ENCODE peak calls at places on chromosomes 4 and X, in four cellular contexts. I, F, X and S are unnamed samples.

GRCh38 chr4:78002260-78002659 is 54.9 kb upstream of the FRAS1 start:
- DNase-seq in I (no peak), F (peak; percentile 26), X (no peak), S (no peak)

GRCh38 chr4:149371021-149371420 is 444.6 kb downstream of the IQCM start:
- DNase-seq in I (no peak), F (peak; percentile 70), X (peak; percentile 53), S (no peak)

GRCh38 chr4:24763631-24764302 is 31.6 kb upstream of the SOD3 start:
- DNase-seq in I (no peak), F (no peak), X (peak; percentile 39), S (peak; percentile 65)

GRCh38 chr4:40316782-40317635 is 18.1 kb upstream of the CHRNA9 start:
- DNase-seq in I (no peak), F (peak; percentile 95), X (peak; percentile 93), S (no peak)

GRCh38 chrX:287670-288069 is 6.5 kb downstream of the PLCXD1 start:
- DNase-seq in I (no peak), F (no peak), X (no peak), S (peak; percentile 2)

GRCh38 chr4:129345680-129346079 is 249.7 kb downstream of the C4orf33 start:
- DNase-seq in I (no peak), F (no peak), X (no peak), S (no peak)

GRCh38 chrX:65688403-65688881 is 21.0 kb downstream of the MSN start:
- DNase-seq in I (no peak), F (no peak), X (no peak), S (no peak)

GRCh38 chrX:24259544-24260240 is 54.2 kb downstream of the SUPT20HL2 start:
- DNase-seq in I (no peak), F (peak; percentile 75), X (peak; percentile 52), S (no peak)

GRCh38 chrX:120228187-120228908 is 22.3 kb upstream of the ZBTB33 start:
- DNase-seq in I (no peak), F (no peak), X (no peak), S (no peak)

GRCh38 chr4:72031868-72032619 is at the start of gene NPFFR2:
- DNase-seq in I (no peak), F (peak; percentile 48), X (no peak), S (no peak)

GRCh38 chr4:109658871-109659410 is 44.3 kb downstream of the CASP6 start:
- DNase-seq in I (no peak), F (no peak), X (no peak), S (no peak)

GRCh38 chr4:140250989-140251552 is 97.1 kb upstream of the MAML3 start:
- DNase-seq in I (no peak), F (no peak), X (no peak), S (peak; percentile 29)

GRCh38 chr4:94995684-94996394 is 238.1 kb downstream of the BMPR1B start:
- DNase-seq in I (no peak), F (peak; percentile 69), X (no peak), S (peak; percentile 77)

GRCh38 chr4:41656572-41657301 is 91.8 kb downstream of the PHOX2B start:
- DNase-seq in I (no peak), F (no peak), X (no peak), S (peak; percentile 14)

GRCh38 chr4:3711183-3712111 is 54.7 kb upstream of the ADRA2C start:
- DNase-seq in I (no peak), F (no peak), X (no peak), S (no peak)

GRCh38 chr4:148444296-148445070 is 2.3 kb upstream of the NR3C2 start:
- DNase-seq in I (no peak), F (no peak), X (no peak), S (peak; percentile 12)

DNA sequence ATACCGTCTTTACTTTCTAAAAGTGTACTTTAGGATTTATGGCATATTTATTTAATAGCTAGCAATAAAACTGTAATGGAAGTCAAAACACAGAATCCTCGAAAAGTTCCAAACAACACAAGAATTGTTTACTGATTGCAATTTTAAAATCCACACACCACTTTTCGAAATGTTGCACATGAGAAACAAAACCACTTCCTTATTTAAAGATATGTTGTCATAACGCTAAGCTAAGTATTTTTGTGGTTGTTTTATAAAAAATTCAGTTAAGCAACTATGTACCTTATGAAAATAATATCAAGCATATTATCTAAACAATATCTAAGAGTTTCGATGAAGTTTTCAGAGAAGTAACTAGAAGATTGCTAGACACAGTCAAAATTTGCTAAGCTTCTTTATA is 339 bp downstream of the TMPRSS11D start:
- DNase-seq in I (no peak), F (no peak), X (no peak), S (no peak)
- H3K4me3 ChIP-seq in I (no peak overlapping the region), F (no peak overlapping the region), X (no peak overlapping the region), S (no peak overlapping the region)

GRCh38 chrX:46903458-46904242 is 8.6 kb upstream of the JADE3 start:
- DNase-seq in I (no peak), F (peak; percentile 67), X (peak; percentile 14), S (peak; percentile 60)
- H3K4me3 ChIP-seq in I (peak overlapping the region; percentile 72), F (peak overlapping the region; percentile 45), X (peak overlapping the region; percentile 70), S (peak overlapping the region; percentile 44)

DNA sequence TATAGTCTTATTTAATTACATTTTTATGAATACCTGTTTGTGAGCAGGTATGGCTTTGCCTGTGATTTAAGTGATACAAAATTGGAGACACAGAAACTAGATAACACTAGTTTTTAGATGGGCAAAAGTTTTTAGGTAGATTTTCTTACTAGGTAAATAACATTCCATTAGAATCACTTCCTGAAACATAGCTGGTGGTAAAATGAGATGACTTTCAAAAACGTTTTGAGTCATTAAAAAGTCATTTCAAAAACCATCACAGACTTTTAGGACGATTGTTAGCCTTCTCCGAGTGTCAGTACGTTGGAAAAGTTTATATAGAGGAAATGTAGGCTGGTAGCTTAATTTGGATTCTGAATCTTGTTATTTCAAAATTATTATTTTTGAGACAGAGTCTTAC is 18.3 kb downstream of the PTTG2 start:
- DNase-seq in I (no peak), F (no peak), X (no peak), S (no peak)
- H3K4me3 ChIP-seq in I (peak overlapping the region; percentile 81), F (peak overlapping the region; percentile 62), X (peak overlapping the region; percentile 57), S (peak overlapping the region; percentile 63)

DNA sequence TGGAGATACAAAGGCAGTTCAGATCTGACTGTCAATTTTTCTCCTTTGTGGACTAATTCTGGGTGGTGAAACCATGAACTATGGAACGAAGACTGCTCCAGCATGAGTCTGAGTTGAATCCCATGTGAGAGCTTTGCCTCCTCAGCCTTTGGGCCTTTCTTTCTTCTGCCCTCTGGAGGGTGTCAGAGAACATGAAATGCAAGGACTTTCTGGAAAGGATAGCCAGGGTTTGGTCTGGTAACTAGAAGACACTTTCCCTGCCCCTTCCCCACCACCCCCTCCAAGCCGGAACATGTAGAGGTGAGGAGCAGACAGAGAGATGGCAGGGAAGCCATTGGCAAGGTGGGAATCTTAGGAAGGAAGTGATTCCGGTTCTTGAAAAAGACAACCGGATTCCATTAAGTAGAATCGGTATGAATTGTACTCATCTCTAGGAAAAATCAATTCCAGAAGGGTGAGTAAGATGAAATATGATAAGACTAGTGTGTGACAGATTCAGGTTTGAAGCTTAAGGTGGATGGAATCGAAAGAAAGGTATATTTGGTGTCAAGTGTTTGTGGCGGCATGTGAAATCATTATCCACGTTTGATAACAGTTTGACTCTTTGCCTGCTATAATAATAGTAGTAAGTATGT is 19.0 kb downstream of the FHL1 start:
- DNase-seq in I (no peak), F (peak; percentile 40), X (peak; percentile 17), S (no peak)
- H3K4me3 ChIP-seq in I (peak overlapping the region; percentile 39), F (no peak overlapping the region), X (no peak overlapping the region), S (no peak overlapping the region)

DNA sequence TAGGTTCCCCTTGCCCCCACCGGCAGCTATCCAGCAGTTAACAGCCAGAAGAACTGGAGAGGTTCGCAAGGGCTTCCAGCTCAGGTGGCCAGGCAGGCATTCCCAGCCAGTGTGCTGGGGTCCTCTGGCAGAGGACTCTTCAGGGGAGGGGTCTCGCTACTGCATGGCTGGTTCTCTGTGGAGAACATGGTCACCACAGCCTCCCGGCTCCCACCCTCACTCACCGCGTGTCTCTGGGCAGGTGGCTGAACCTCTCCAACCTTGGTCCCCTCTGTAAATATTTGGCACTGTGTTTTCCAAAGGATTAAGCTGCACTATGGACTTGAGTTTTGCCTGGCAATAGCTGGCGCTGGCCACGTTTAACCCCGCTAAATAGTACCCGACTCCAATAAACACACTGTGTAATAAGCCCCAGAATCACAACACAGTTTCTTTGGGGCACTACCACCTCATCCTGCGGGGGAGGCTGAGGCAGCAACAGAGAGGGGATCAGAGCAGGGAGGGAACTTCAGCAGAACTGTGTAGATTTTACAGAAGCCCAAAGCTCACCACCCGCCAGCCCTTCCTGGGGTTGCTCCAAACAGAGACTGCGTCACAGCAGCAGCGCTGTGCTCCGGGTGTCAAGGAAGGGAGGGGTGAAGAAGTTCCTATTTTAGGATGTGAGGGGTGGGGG is 15.2 kb downstream of the BCOR start:
- DNase-seq in I (no peak), F (no peak), X (no peak), S (no peak)
- H3K4me3 ChIP-seq in I (peak overlapping the region; percentile 71), F (no peak overlapping the region), X (no peak overlapping the region), S (peak overlapping the region; percentile 52)